ENCODE peak calls at places on chromosome 4, in five cellular contexts. Q, Z, M, B and E are unnamed samples.

GRCh38 chr4:34178476-34178875 is 2065.8 kb downstream of the ARAP2 start:
- DNase-seq in Q (no peak), Z (no peak), M (no peak), B (no peak), E (no peak)

GRCh38 chr4:78644744-78645330 is 93.3 kb downstream of the ANXA3 start:
- DNase-seq in Q (peak), Z (no peak), M (no peak), B (peak), E (no peak)

GRCh38 chr4:184269879-184270430 is 52.3 kb upstream of the ENPP6 start:
- DNase-seq in Q (no peak), Z (no peak), M (no peak), B (no peak), E (no peak)

GRCh38 chr4:55838356-55838755 is 15.1 kb upstream of the EXOC1 start:
- DNase-seq in Q (no peak), Z (no peak), M (no peak), B (no peak), E (no peak)

GRCh38 chr4:118113220-118113619 is 78.9 kb downstream of the NDST3 start:
- DNase-seq in Q (no peak), Z (no peak), M (no peak), B (no peak), E (no peak)

GRCh38 chr4:102713096-102713495 is 47.7 kb downstream of the MANBA start:
- DNase-seq in Q (no peak), Z (no peak), M (no peak), B (peak), E (no peak)

GRCh38 chr4:32172086-32172485 is 1451.9 kb downstream of the PCDH7 start:
- DNase-seq in Q (no peak), Z (no peak), M (no peak), B (no peak), E (no peak)

GRCh38 chr4:13857800-13858199 is 230.3 kb upstream of the BOD1L1 start:
- DNase-seq in Q (no peak), Z (no peak), M (no peak), B (no peak), E (no peak)

GRCh38 chr4:56062527-56062926 is 113.8 kb downstream of the CEP135 start:
- DNase-seq in Q (no peak), Z (no peak), M (no peak), B (no peak), E (no peak)

GRCh38 chr4:37388672-37389368 is 144.3 kb downstream of the NWD2 start:
- DNase-seq in Q (no peak), Z (peak), M (no peak), B (no peak), E (no peak)

GRCh38 chr4:183422962-183423653 is 21.3 kb upstream of the CDKN2AIP start:
- DNase-seq in Q (no peak), Z (no peak), M (no peak), B (no peak), E (no peak)

GRCh38 chr4:28362169-28362568 is 1501.5 kb downstream of the STIM2 start:
- DNase-seq in Q (no peak), Z (no peak), M (no peak), B (no peak), E (no peak)

GRCh38 chr4:73964862-73965611 is 16.8 kb downstream of the PF4 start:
- DNase-seq in Q (peak), Z (no peak), M (peak), B (peak), E (no peak)

GRCh38 chr4:137226900-137227299 is 305.4 kb downstream of the PCDH18 start:
- DNase-seq in Q (peak), Z (no peak), M (no peak), B (no peak), E (no peak)

GRCh38 chr4:7581477-7581876 is 146.7 kb upstream of the PSAPL1 start:
- DNase-seq in Q (peak), Z (peak), M (peak), B (no peak), E (no peak)

GRCh38 chr4:144710526-144710912 is 64.6 kb downstream of the HHIP start:
- DNase-seq in Q (no peak), Z (no peak), M (no peak), B (no peak), E (no peak)

GRCh38 chr4:185479507-185479971 is 8.0 kb upstream of the CCDC110 start:
- DNase-seq in Q (no peak), Z (no peak), M (no peak), B (no peak), E (peak)

GRCh38 chr4:151808120-151808529 is 47.3 kb upstream of the GATB start:
- DNase-seq in Q (peak), Z (no peak), M (no peak), B (no peak), E (no peak)

GRCh38 chr4:77178560-77178959 is 21.6 kb downstream of the CCNG2 start:
- DNase-seq in Q (no peak), Z (no peak), M (no peak), B (no peak), E (no peak)

GRCh38 chr4:26741491-26741871 is 119.2 kb upstream of the STIM2 start:
- DNase-seq in Q (no peak), Z (no peak), M (no peak), B (no peak), E (no peak)

GRCh38 chr4:70688795-70689231 is 481 bp downstream of the UTP3 start:
- DNase-seq in Q (no peak), Z (no peak), M (no peak), B (no peak), E (no peak)

GRCh38 chr4:182179105-182179504 is 64.1 kb upstream of the TENM3 start:
- DNase-seq in Q (no peak), Z (peak), M (no peak), B (no peak), E (no peak)

GRCh38 chr4:38757945-38758344 is 24.8 kb downstream of the TLR10 start:
- DNase-seq in Q (peak), Z (no peak), M (no peak), B (no peak), E (no peak)

GRCh38 chr4:110198472-110199419 is at the start of gene ELOVL6:
- DNase-seq in Q (peak), Z (peak), M (peak), B (peak), E (peak)

GRCh38 chr4:66577922-66578321 is 907.6 kb upstream of the EPHA5 start:
- DNase-seq in Q (peak), Z (no peak), M (no peak), B (no peak), E (no peak)

GRCh38 chr4:169799260-169799659 is 41.5 kb upstream of the HPF1 start:
- DNase-seq in Q (no peak), Z (no peak), M (no peak), B (no peak), E (no peak)

GRCh38 chr4:155208258-155209054 is at the start of gene NPY2R:
- DNase-seq in Q (no peak), Z (peak), M (peak), B (no peak), E (no peak)

GRCh38 chr4:19577121-19577520 is 674.6 kb upstream of the SLIT2 start:
- DNase-seq in Q (no peak), Z (no peak), M (no peak), B (no peak), E (no peak)

GRCh38 chr4:113179996-113180395 is 130.5 kb downstream of the ANK2 start:
- DNase-seq in Q (no peak), Z (no peak), M (no peak), B (no peak), E (no peak)

GRCh38 chr4:95537967-95538485 is 10.7 kb downstream of the UNC5C start:
- DNase-seq in Q (no peak), Z (no peak), M (no peak), B (no peak), E (no peak)

GRCh38 chr4:37001688-37002436 is 242.7 kb upstream of the NWD2 start:
- DNase-seq in Q (no peak), Z (no peak), M (no peak), B (no peak), E (no peak)

GRCh38 chr4:99402765-99403164 is 32.4 kb downstream of the ADH7 start:
- DNase-seq in Q (no peak), Z (no peak), M (no peak), B (no peak), E (no peak)

GRCh38 chr4:52641853-52642563 is 17.1 kb downstream of the USP46 start:
- DNase-seq in Q (no peak), Z (no peak), M (no peak), B (no peak), E (peak)

GRCh38 chr4:127630152-127630551 is 2.6 kb upstream of the INTU start:
- DNase-seq in Q (no peak), Z (no peak), M (no peak), B (no peak), E (no peak)

GRCh38 chr4:178427663-178428062 is 985.4 kb upstream of the AGA start:
- DNase-seq in Q (no peak), Z (no peak), M (no peak), B (no peak), E (no peak)

GRCh38 chr4:48944659-48945290 is 38.2 kb upstream of the OCIAD2 start:
- DNase-seq in Q (peak), Z (no peak), M (peak), B (peak), E (no peak)
- TF ChIP-seq SUZ12 in Q (no peak), Z (no peak), M (no peak), B (no peak), E (no peak)

DNA sequence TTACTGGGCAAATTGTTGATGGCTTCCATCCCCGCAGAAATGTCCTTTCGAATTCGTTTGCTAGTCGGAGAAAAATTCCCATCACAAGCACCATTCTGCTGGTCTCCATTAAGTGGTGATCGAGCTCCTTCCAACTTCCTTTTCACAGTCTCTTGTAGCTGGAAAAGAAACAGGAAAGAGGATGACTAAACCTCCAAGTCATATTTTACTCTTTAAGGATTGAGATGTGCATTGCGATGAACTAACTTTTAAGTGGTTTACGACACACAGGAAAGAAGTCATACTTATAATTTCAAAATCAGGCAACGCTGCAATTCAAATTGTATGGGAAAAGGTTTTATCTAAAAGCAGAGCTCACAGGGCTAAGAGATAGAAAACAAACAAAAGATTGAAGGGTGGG is 225.2 kb downstream of the MGST2 start:
- DNase-seq in Q (no peak), Z (no peak), M (no peak), B (no peak), E (no peak)
- TF ChIP-seq SUZ12 in Q (no peak), Z (no peak), M (no peak), B (no peak), E (no peak)

GRCh38 chr4:83556836-83557235 is 20.9 kb downstream of the GPAT3 start:
- DNase-seq in Q (no peak), Z (no peak), M (no peak), B (no peak), E (no peak)

GRCh38 chr4:83548151-83548905 is 12.4 kb downstream of the GPAT3 start:
- DNase-seq in Q (no peak), Z (no peak), M (no peak), B (peak), E (peak)

GRCh38 chr4:83552085-83552484 is 16.2 kb downstream of the GPAT3 start:
- DNase-seq in Q (no peak), Z (no peak), M (no peak), B (peak), E (no peak)

GRCh38 chr4:83556006-83556712 is 20.3 kb downstream of the GPAT3 start:
- DNase-seq in Q (no peak), Z (no peak), M (no peak), B (no peak), E (no peak)

GRCh38 chr4:83552924-83553323 is 17.0 kb downstream of the GPAT3 start:
- DNase-seq in Q (no peak), Z (no peak), M (no peak), B (no peak), E (no peak)
- TF ChIP-seq SUZ12 in Q (no peak), Z (no peak), M (no peak), B (no peak), E (no peak)

DNA sequence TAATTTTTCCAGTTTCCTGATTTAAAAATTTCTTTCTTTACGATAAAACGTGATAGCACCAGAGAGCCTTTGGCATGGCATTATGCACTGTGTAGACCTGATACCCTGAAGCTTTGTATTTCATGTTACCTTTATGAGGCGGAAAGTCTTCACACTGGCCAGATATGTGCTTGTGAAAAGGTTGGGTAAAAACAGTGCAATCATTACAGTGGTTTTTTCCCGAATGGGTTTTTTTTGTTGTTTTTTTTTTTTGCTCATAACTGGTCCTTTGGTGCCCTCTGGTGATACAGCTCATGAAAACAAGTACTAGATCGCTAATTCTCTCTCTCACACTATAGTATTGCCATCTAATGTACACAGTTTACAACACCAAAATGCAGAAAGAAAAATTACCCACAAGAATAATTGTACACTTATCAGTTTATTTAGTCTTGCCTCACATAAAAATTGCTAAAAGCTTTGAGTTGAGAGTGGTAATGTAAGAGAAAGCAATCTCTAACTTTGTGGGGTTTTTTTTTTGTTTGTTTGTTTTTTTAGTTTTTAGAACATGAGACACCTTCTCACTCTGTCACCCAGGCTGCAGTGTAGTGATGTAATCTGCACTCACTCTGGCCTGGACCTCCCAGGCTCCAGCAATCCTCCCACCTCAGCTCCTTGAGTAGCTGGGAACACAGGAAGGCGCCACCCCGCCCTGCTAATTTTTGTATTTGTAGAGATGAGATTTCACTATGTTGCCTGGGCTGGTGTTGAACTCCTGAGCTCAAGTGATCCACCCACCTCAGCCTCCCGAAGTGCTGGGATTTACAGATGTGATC is 21.3 kb downstream of the SPCS3 start:
- DNase-seq in Q (peak), Z (peak), M (no peak), B (peak), E (no peak)
- TF ChIP-seq SUZ12 in Q (no peak), Z (no peak), M (no peak), B (no peak), E (no peak)

GRCh38 chr4:121375262-121375661 is 5.6 kb downstream of the QRFPR start:
- DNase-seq in Q (no peak), Z (no peak), M (no peak), B (no peak), E (no peak)
- TF ChIP-seq SUZ12 in Q (no peak), Z (no peak), M (no peak), B (no peak), E (no peak)

GRCh38 chr4:1685604-1686150 is 1.6 kb upstream of the FAM53A start:
- DNase-seq in Q (no peak), Z (no peak), M (no peak), B (no peak), E (no peak)

GRCh38 chr4:1682860-1683259 is 1.3 kb downstream of the FAM53A start:
- DNase-seq in Q (no peak), Z (no peak), M (no peak), B (no peak), E (no peak)

GRCh38 chr4:1683903-1684755 is at the start of gene FAM53A:
- DNase-seq in Q (peak), Z (peak), M (peak), B (peak), E (peak)

GRCh38 chr4:1684756-1685603 is 867 bp upstream of the FAM53A start:
- DNase-seq in Q (no peak), Z (no peak), M (no peak), B (no peak), E (no peak)

GRCh38 chr4:1683371-1683902 is 676 bp downstream of the FAM53A start:
- DNase-seq in Q (no peak), Z (peak), M (no peak), B (no peak), E (no peak)
- TF ChIP-seq SUZ12 in Q (no peak), Z (no peak), M (peak), B (no peak), E (no peak)

GRCh38 chr4:10153161-10153560 is 36.6 kb upstream of the WDR1 start:
- DNase-seq in Q (no peak), Z (no peak), M (no peak), B (no peak), E (no peak)
- TF ChIP-seq SUZ12 in Q (no peak), Z (no peak), M (no peak), B (no peak), E (no peak)

GRCh38 chr4:88137112-88137511 is 21.3 kb downstream of the ABCG2 start:
- DNase-seq in Q (no peak), Z (no peak), M (no peak), B (no peak), E (no peak)

GRCh38 chr4:88136249-88136648 is 22.2 kb downstream of the ABCG2 start:
- DNase-seq in Q (no peak), Z (no peak), M (no peak), B (no peak), E (no peak)

GRCh38 chr4:88135362-88135663 is 23.1 kb downstream of the ABCG2 start:
- DNase-seq in Q (no peak), Z (no peak), M (no peak), B (no peak), E (no peak)

GRCh38 chr4:88134536-88135361 is 23.7 kb downstream of the ABCG2 start:
- DNase-seq in Q (no peak), Z (no peak), M (no peak), B (no peak), E (no peak)

GRCh38 chr4:88138561-88138960 is 19.9 kb downstream of the ABCG2 start:
- DNase-seq in Q (no peak), Z (no peak), M (no peak), B (no peak), E (no peak)
- TF ChIP-seq SUZ12 in Q (no peak), Z (no peak), M (no peak), B (no peak), E (no peak)

GRCh38 chr4:122346036-122346435 is 32.8 kb upstream of the ADAD1 start:
- DNase-seq in Q (no peak), Z (no peak), M (no peak), B (no peak), E (no peak)
- TF ChIP-seq SUZ12 in Q (no peak), Z (no peak), M (no peak), B (no peak), E (no peak)

GRCh38 chr4:173807347-173807746 is 277.3 kb upstream of the HAND2 start:
- DNase-seq in Q (no peak), Z (no peak), M (no peak), B (no peak), E (no peak)
- TF ChIP-seq SUZ12 in Q (no peak), Z (no peak), M (no peak), B (no peak), E (no peak)